ENCODE peak calls at places on chromosomes 11 and 22, in seven cellular contexts. Z, J, W, U, H, G and I are unnamed samples.

GRCh38 chr22:31045900-31046587 is 35.1 kb upstream of the SMTN start:
- DNase-seq in J (no peak), Z (no peak), H (no peak), W (no peak), U (no peak), G (no peak), I (no peak)

GRCh38 chr11:67283490-67283963 is 5.6 kb upstream of the ANKRD13D start:
- DNase-seq in H (no peak), J (no peak), G (no peak), U (no peak), W (no peak), Z (peak; percentile 64), I (no peak)

GRCh38 chr11:14380947-14381555 is 22.1 kb upstream of the RRAS2 start:
- DNase-seq in U (peak; percentile 68), J (peak; percentile 70), W (no peak), H (no peak), Z (peak; percentile 80), G (peak; percentile 16), I (peak; percentile 1)

GRCh38 chr11:19670030-19670761 is 42.4 kb upstream of the NAV2 start:
- DNase-seq in W (no peak), Z (no peak), J (no peak), G (no peak), U (peak; percentile 62), H (no peak), I (no peak)

GRCh38 chr11:86487670-86488069 is 113.0 kb downstream of the CCDC81 start:
- DNase-seq in Z (no peak), H (no peak), G (no peak), W (no peak), J (no peak), U (no peak), I (no peak)

GRCh38 chr11:72584293-72584921 is 89.8 kb downstream of the PDE2A start:
- DNase-seq in J (peak; percentile 57), W (no peak), G (peak; percentile 41), Z (peak; percentile 93), H (no peak), U (no peak), I (peak; percentile 33)

GRCh38 chr22:25167834-25168601 is 31.6 kb upstream of the CRYBB3 start:
- DNase-seq in J (no peak), U (no peak), G (no peak), H (no peak), W (no peak), Z (no peak), I (no peak)

GRCh38 chr11:5369793-5370192 is 13.8 kb upstream of the OR51M1 start:
- DNase-seq in Z (no peak), H (no peak), W (no peak), U (no peak), G (no peak), J (no peak), I (no peak)

GRCh38 chr11:102802341-102802740 is 4.4 kb upstream of the MMP1 start:
- DNase-seq in J (no peak), G (no peak), H (no peak), U (peak; percentile 25), W (no peak), Z (no peak), I (no peak)

GRCh38 chr11:121310908-121311307 is 18.3 kb downstream of the SC5D start:
- DNase-seq in Z (no peak), H (no peak), W (no peak), J (no peak), G (no peak), U (no peak), I (no peak)

GRCh38 chr22:49973018-49973965 is 12.7 kb downstream of the PIM3 start:
- DNase-seq in Z (no peak), W (no peak), J (no peak), G (peak; percentile 7), H (no peak), U (no peak), I (no peak)

GRCh38 chr11:65777821-65778361 is 2.9 kb downstream of the AP5B1 start:
- DNase-seq in U (no peak), J (no peak), Z (no peak), W (no peak), G (no peak), H (no peak), I (no peak)

GRCh38 chr11:12587333-12587997 is 86.8 kb upstream of the TEAD1 start:
- DNase-seq in W (no peak), G (no peak), Z (no peak), H (no peak), J (no peak), U (peak; percentile 68), I (no peak)

GRCh38 chr11:75386912-75387311 is 12.4 kb upstream of the RPS3 start:
- DNase-seq in Z (no peak), U (no peak), H (no peak), G (no peak), W (no peak), J (no peak), I (no peak)

GRCh38 chr11:62445314-62445740 is 26.5 kb downstream of the SCGB1A1 start:
- DNase-seq in U (no peak), G (no peak), J (no peak), H (no peak), Z (peak; percentile 53), W (no peak), I (no peak)

GRCh38 chr22:24994070-24994763 is 41.7 kb downstream of the KIAA1671 start:
- DNase-seq in J (no peak), Z (no peak), G (no peak), W (no peak), U (peak; percentile 97), H (no peak), I (no peak)

GRCh38 chr11:69449320-69450063 is 32.0 kb upstream of the LINC01488 start:
- DNase-seq in G (no peak), U (no peak), H (no peak), Z (peak; percentile 89), J (peak; percentile 56), W (no peak), I (no peak)

GRCh38 chr11:22752908-22753310 is 76.7 kb downstream of the SVIP start:
- DNase-seq in U (no peak), H (no peak), J (no peak), G (no peak), W (no peak), Z (no peak), I (no peak)

GRCh38 chr11:85187992-85188391 is 439.2 kb downstream of the DLG2 start:
- DNase-seq in W (no peak), U (no peak), H (no peak), J (no peak), G (no peak), Z (no peak), I (no peak)

GRCh38 chr11:133941546-133941945 is 15.2 kb downstream of the IGSF9B start:
- DNase-seq in G (no peak), U (no peak), Z (no peak), W (no peak), J (no peak), H (no peak), I (no peak)

GRCh38 chr11:86523738-86524602 is 148.4 kb downstream of the ME3 start:
- DNase-seq in Z (no peak), W (no peak), H (no peak), G (no peak), J (no peak), U (peak; percentile 87), I (no peak)

DNA sequence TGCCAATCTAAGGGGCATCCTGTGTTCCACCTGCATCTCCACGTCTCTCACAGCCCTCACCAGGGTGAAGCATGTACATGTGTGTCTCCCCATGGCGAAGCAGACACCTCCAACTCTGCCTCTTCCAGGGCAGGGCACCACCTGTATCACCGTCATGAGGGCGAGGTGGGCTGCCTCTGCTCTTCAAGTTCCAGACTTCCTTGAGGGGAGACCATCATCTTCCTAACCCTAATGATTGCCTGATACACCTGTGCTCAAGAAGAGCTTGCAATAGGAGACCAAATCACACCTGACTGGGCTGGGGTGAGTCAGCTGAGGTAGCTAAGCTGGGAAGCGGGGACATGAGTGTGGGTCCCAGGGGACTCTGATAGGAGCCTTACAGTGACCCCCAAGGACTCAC is 43.7 kb downstream of the GAB4 start:
- DNase-seq in W (no peak), Z (no peak), H (no peak), G (no peak), U (no peak), J (peak; percentile 23), I (no peak)
- H3K9me3 ChIP-seq in W (no peaks in the 10 kb centered on the region), Z (no peaks in the 10 kb centered on the region), H (no peaks in the 10 kb centered on the region), G (no peaks in the 10 kb centered on the region), U (peaks cover 7% of the 10 kb centered on the region), J (peaks cover 6% of the 10 kb centered on the region), I (no peaks in the 10 kb centered on the region)

DNA sequence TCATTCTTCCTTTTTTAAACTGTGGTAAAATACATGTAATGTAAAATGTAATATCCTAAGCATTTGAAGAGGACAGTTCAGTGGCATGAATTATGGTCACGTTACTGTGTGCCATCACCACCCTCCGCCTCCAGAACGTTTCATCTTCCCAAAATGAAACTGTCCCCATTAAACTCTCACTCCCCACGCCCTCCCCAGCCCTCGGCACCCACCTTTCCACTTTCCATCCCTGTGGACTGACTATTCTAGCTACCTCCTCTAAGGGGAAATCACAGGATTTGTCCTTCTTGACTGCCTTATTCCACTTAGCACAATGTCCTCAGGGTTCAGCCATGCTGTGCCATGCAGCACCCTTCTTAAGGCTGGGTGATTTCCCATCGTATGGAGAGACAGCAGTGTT is 1509.5 kb downstream of the BRD1 start:
- DNase-seq in U (no peak), H (no peak), Z (no peak), G (no peak), J (no peak), W (no peak), I (no peak)
- H3K9me3 ChIP-seq in U (peaks cover 38% of the 10 kb centered on the region), H (no peaks in the 10 kb centered on the region), Z (no peaks in the 10 kb centered on the region), G (no peaks in the 10 kb centered on the region), J (no peaks in the 10 kb centered on the region), W (no peaks in the 10 kb centered on the region), I (no peaks in the 10 kb centered on the region)

GRCh38 chr11:113937918-113938317 is 33.3 kb downstream of the HTR3B start:
- DNase-seq in H (no peak), Z (no peak), U (no peak), J (no peak), G (no peak), W (no peak), I (no peak)

GRCh38 chr11:113934797-113935196 is 30.2 kb downstream of the HTR3B start:
- DNase-seq in W (no peak), U (no peak), H (no peak), J (no peak), G (no peak), Z (no peak), I (no peak)

GRCh38 chr11:113932788-113933187 is 28.2 kb downstream of the HTR3B start:
- DNase-seq in G (no peak), H (no peak), Z (no peak), J (no peak), W (no peak), U (no peak), I (no peak)

GRCh38 chr11:113935858-113936257 is 31.3 kb downstream of the HTR3B start:
- DNase-seq in W (no peak), H (no peak), Z (no peak), J (no peak), U (no peak), G (no peak), I (no peak)
- H3K9me3 ChIP-seq in W (no peaks in the 10 kb centered on the region), H (no peaks in the 10 kb centered on the region), Z (no peaks in the 10 kb centered on the region), J (no peaks in the 10 kb centered on the region), U (no peaks in the 10 kb centered on the region), G (no peaks in the 10 kb centered on the region), I (no peaks in the 10 kb centered on the region)

GRCh38 chr11:94814238-94814976 is 46.3 kb downstream of the AMOTL1 start:
- DNase-seq in G (no peak), H (no peak), J (no peak), W (no peak), Z (no peak), U (no peak), I (no peak)
- H3K9me3 ChIP-seq in G (no peaks in the 10 kb centered on the region), H (peaks cover 12% of the 10 kb centered on the region), J (no peaks in the 10 kb centered on the region), W (no peaks in the 10 kb centered on the region), Z (no peaks in the 10 kb centered on the region), U (no peaks in the 10 kb centered on the region), I (no peaks in the 10 kb centered on the region)

GRCh38 chr22:47921906-47922305 is 1159.5 kb downstream of the TBC1D22A start:
- DNase-seq in G (no peak), Z (no peak), W (no peak), H (no peak), J (no peak), U (no peak), I (no peak)
- H3K9me3 ChIP-seq in G (no peaks in the 10 kb centered on the region), Z (peaks cover 9% of the 10 kb centered on the region), W (no peaks in the 10 kb centered on the region), H (no peaks in the 10 kb centered on the region), J (peaks cover 13% of the 10 kb centered on the region), U (peaks cover 34% of the 10 kb centered on the region), I (no peaks in the 10 kb centered on the region)